ENCODE peak calls at places on chromosomes 2 and 18, in five cellular contexts. B is H9, I is H1, K is trophoblast cell, X is mesenchymal stem cell. R is an unnamed sample. For H3K4me1, the result is how much of the 10 kb centered on the place peaks cover.

GRCh38 chr18:6614952-6615351 is 114.6 kb upstream of the ARHGAP28 start:
- DNase-seq in B (no peak), I (no peak), K (peak), X (no peak), R (no peak)

GRCh38 chr2:11830708-11831301 is 84.4 kb downstream of the LPIN1 start:
- DNase-seq in B (no peak), I (no peak), K (no peak), X (no peak), R (no peak)

GRCh38 chr18:378039-378438 is 110.2 kb upstream of the THOC1 start:
- DNase-seq in B (no peak), I (no peak), K (no peak), X (no peak), R (no peak)

GRCh38 chr2:26526589-26526988 is 48.7 kb upstream of the OTOF start:
- DNase-seq in B (no peak), I (no peak), K (no peak), X (no peak), R (no peak)

GRCh38 chr2:98896416-98896815 is 39.6 kb downstream of the CRACDL start:
- DNase-seq in B (no peak), I (no peak), K (no peak), X (no peak), R (no peak)

GRCh38 chr2:88239781-88240180 is 69.6 kb downstream of the THNSL2 start:
- DNase-seq in B (no peak), I (no peak), K (no peak), X (no peak), R (no peak)

GRCh38 chr2:209426432-209426831 is 2.6 kb downstream of the MAP2 start:
- DNase-seq in B (peak), I (no peak), K (no peak), X (no peak), R (no peak)

GRCh38 chr2:168717790-168718502 is 84.5 kb upstream of the NOSTRIN start:
- DNase-seq in B (no peak), I (no peak), K (peak), X (no peak), R (no peak)

GRCh38 chr2:113361051-113361450 is 76.4 kb upstream of the ZNG1B start:
- DNase-seq in B (no peak), I (no peak), K (no peak), X (no peak), R (no peak)

GRCh38 chr2:24181849-24182248 is 7.0 kb downstream of the FAM228A start:
- DNase-seq in B (no peak), I (no peak), K (no peak), X (no peak), R (no peak)

GRCh38 chr2:160492401-160493226 is 993 bp downstream of the RBMS1 start:
- DNase-seq in B (peak), I (no peak), K (peak), X (peak), R (peak)

GRCh38 chr2:108377815-108378630 is at the start of gene SULT1C4:
- DNase-seq in B (peak), I (no peak), K (no peak), X (peak), R (peak)

GRCh38 chr2:70596293-70596692 is 42.7 kb upstream of the TGFA start:
- DNase-seq in B (no peak), I (no peak), K (peak), X (no peak), R (no peak)

GRCh38 chr2:236512902-236513433 is 56.7 kb upstream of the ACKR3 start:
- DNase-seq in B (peak), I (peak), K (peak), X (peak), R (peak)

GRCh38 chr18:69580107-69580506 is 179.4 kb downstream of the DOK6 start:
- DNase-seq in B (no peak), I (no peak), K (no peak), X (peak), R (no peak)

GRCh38 chr2:98806266-98806697 is 75.3 kb upstream of the MGAT4A start:
- DNase-seq in B (no peak), I (no peak), K (no peak), X (no peak), R (no peak)

GRCh38 chr2:126949775-126950174 is 51.1 kb downstream of the TEX51 start:
- DNase-seq in B (no peak), I (no peak), K (no peak), X (no peak), R (no peak)

GRCh38 chr2:202339052-202339870 is 36.9 kb upstream of the BMPR2 start:
- DNase-seq in B (no peak), I (no peak), K (peak), X (peak), R (no peak)

GRCh38 chr18:22666411-22666940 is 248.8 kb upstream of the CTAGE1 start:
- DNase-seq in B (no peak), I (no peak), K (peak), X (no peak), R (no peak)

GRCh38 chr2:215603440-215603839 is 167.6 kb upstream of the FN1 start:
- DNase-seq in B (no peak), I (no peak), K (no peak), X (no peak), R (no peak)
- H3K4me1 ChIP-seq in B (under half), I (under half), K (under half), X (under half), R (under half)

DNA sequence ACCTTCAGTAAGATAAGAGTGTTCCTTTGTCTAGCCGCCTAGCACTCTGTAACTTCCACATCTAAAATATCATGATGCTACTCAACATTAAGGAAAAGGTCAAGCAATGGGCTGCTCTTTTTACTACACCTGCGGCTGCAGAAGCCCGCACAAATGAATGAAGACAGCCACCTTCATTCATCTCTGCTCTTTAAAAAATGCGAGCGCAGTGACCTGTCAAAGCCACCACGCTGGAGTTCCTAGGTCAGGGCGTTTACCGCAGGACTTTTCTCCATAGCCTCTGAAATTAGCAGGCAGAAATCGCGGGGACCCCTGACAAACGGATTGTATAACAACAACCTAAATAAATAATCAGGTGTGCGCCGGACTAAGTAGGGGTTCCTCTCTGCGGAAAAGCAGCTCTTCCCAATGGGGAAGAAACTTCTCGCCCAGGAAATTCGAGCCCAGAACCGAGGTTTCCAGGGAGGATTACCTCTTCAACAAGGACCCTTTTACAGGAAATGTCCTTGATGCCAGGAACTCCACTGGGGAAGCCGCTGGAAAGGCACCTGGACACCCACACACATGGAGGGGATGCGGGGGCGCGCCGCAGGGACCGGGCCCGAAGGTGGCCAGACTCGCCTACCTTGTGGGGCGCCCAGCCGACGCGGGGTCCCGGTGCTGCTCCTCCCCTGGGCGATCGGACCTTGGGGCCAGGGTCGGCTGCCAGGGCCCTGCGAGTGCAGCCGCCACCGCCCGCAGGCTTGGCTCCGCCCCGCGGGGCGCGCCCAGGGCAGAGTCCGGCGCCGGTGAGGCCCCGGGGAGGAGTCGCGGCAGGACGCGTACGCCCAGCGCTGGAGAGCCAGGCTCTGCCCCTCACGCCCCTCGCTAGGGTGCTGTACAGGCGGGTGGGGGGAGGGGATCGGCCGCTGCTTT is at the start of gene CCDC68:
- DNase-seq in B (peak), I (no peak), K (peak), X (peak), R (peak)
- H4K91ac ChIP-seq in B (no peak), I (no peak), K (peak), X (peak), R (no peak)

GRCh38 chr2:195984951-195985726 is 83.5 kb downstream of the DNAH7 start:
- DNase-seq in B (no peak), I (no peak), K (no peak), X (no peak), R (no peak)

GRCh38 chr2:195985731-195986130 is 82.9 kb downstream of the DNAH7 start:
- DNase-seq in B (no peak), I (no peak), K (no peak), X (no peak), R (no peak)
- H2BK12ac ChIP-seq in B (no peak), I (no peak), K (no peak), X (no peak), R (no peak)

DNA sequence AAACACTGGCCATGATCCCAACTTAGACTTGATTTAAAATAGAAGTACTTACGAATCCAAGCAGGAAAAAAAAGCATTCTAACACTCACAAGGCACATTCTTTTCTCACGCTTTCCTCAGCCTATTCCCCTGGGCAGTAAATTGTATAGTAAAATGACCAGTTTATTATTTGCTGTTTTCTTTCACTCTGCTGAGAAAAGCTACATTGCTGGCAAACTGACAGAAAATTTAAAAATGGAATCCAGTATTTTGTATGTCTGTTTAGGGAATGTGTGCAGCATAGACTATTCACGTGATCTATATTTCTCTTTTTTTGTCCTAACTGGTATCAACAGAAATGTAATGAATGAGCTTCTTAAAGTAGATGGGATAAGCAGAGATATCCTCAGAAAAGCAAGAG is 2.7 kb upstream of the TANC1 start:
- DNase-seq in B (no peak), I (no peak), K (no peak), X (peak), R (no peak)
- H3K4me1 ChIP-seq in B (under half), I (under half), K (under half), X (under half), R (under half)

GRCh38 chr2:20425371-20425881 is 21.4 kb upstream of the RHOB start:
- DNase-seq in B (no peak), I (no peak), K (no peak), X (peak), R (no peak)
- H4K91ac ChIP-seq in B (no peak), I (no peak), K (no peak), X (peak), R (no peak)

GRCh38 chr2:111121028-111121872 is 536 bp downstream of the BCL2L11 start:
- DNase-seq in B (peak), I (no peak), K (peak), X (peak), R (peak)

GRCh38 chr2:111119004-111119846 is 1.5 kb upstream of the BCL2L11 start:
- DNase-seq in B (peak), I (no peak), K (no peak), X (peak), R (peak)

GRCh38 chr2:111118455-111119003 is 2.2 kb upstream of the BCL2L11 start:
- DNase-seq in B (peak), I (no peak), K (no peak), X (no peak), R (peak)

GRCh38 chr2:111120253-111121027 is at the start of gene BCL2L11:
- DNase-seq in B (peak), I (peak), K (peak), X (peak), R (peak)

DNA sequence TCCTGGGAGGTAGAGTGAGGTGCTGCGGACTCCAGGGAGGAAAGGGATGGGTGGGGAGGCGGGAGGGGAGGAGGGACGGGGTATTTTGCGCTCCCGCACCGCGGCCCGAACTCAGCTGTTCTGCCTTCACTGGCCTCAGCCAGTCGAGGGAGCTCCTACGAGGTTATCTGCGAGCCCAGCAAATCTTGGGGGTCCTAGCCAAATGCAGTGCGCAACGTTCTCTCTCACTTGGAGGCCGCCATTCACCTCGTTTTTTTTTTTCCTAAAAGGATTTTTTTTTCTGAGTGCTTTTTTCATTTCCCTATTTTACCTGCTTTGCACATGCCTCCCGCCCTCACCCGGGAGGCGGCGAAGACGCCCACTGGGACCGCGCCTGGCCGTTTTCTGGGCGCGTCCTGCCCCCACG is 864 bp upstream of the BCL2L11 start:
- DNase-seq in B (no peak), I (no peak), K (no peak), X (no peak), R (peak)
- H2BK12ac ChIP-seq in B (no peak), I (peak), K (peak), X (no peak), R (peak)

GRCh38 chr2:144082777-144083176 is 437.1 kb downstream of the ZEB2 start:
- DNase-seq in B (no peak), I (no peak), K (no peak), X (no peak), R (no peak)
- H3K4me1 ChIP-seq in B (under half), I (under half), K (under half), X (under half), R (under half)

GRCh38 chr18:39325973-39326372 is 1760.4 kb upstream of the CELF4 start:
- DNase-seq in B (no peak), I (no peak), K (no peak), X (no peak), R (no peak)
- H4K91ac ChIP-seq in B (no peak), I (no peak), K (no peak), X (no peak), R (no peak)

R was measured in neuronal stem cell.